ENCODE peak calls at places on chromosome 17, in six cellular contexts. V is foreskin melanocyte, M is WERI-Rb-1, H is epithelial cell of esophagus, R is tibial artery, X is posterior cingulate gyrus. Z is an unnamed sample.

GRCh38 chr17:49573510-49574282 is 2.0 kb upstream of the NXPH3 start:
- DNase-seq in H (no peak), R (no peak), X (peak; percentile 70), M (no peak), V (no peak), Z (no peak)

GRCh38 chr17:5555254-5555653 is 29.1 kb downstream of the NLRP1 start:
- DNase-seq in V (no peak), M (peak; percentile 35), R (no peak), X (no peak), H (peak; percentile 83), Z (no peak)

GRCh38 chr17:4110152-4110551 is 32.7 kb downstream of the ZZEF1 start:
- DNase-seq in H (peak; percentile 45), R (no peak), M (no peak), X (no peak), V (no peak), Z (no peak)

GRCh38 chr17:72092710-72093322 is 28.0 kb upstream of the SOX9 start:
- DNase-seq in V (no peak), H (no peak), M (no peak), X (no peak), R (no peak), Z (no peak)

GRCh38 chr17:71472809-71473789 is 647.7 kb upstream of the SOX9 start:
- DNase-seq in M (peak; percentile 48), H (peak; percentile 77), X (no peak), V (peak; percentile 35), R (no peak), Z (peak; percentile 74)

GRCh38 chr17:6592193-6592592 is 35.8 kb upstream of the PITPNM3 start:
- DNase-seq in V (no peak), H (peak; percentile 39), X (no peak), M (no peak), R (no peak), Z (no peak)

GRCh38 chr17:82376042-82376730 is 4.6 kb downstream of the UTS2R start:
- DNase-seq in M (no peak), H (no peak), X (peak; percentile 70), V (no peak), R (no peak), Z (no peak)

GRCh38 chr17:80660527-80661198 is 116.0 kb downstream of the RPTOR start:
- DNase-seq in V (no peak), H (no peak), X (no peak), R (no peak), M (peak; percentile 44), Z (no peak)

GRCh38 chr17:7528842-7529241 is 20.0 kb upstream of the TNFSF12 start:
- DNase-seq in R (no peak), H (no peak), X (no peak), V (no peak), M (no peak), Z (no peak)